ENCODE peak calls at places on chromosomes 3 and 15, in five cellular contexts. Y, H, B, D and K are unnamed samples.

GRCh38 chr15:68821898-68822380 is 1.2 kb upstream of the ANP32A start:
- DNase-seq in Y (no peak), D (peak), H (no peak), B (no peak), K (no peak)

GRCh38 chr15:56215769-56216168 is 27.9 kb downstream of the RFX7 start:
- DNase-seq in H (no peak), B (peak), Y (no peak), D (no peak), K (no peak)

GRCh38 chr3:125496701-125497100 is 23.3 kb downstream of the SNX4 start:
- DNase-seq in D (no peak), H (no peak), B (no peak), Y (no peak), K (no peak)

GRCh38 chr15:99211926-99212325 is 37.5 kb downstream of the TTC23 start:
- DNase-seq in Y (peak), B (peak), D (no peak), H (no peak), K (no peak)

GRCh38 chr15:81327526-81327925 is 3.6 kb upstream of the STARD5 start:
- DNase-seq in Y (peak), D (no peak), B (peak), H (no peak), K (no peak)

GRCh38 chr15:22881739-22882440 is 43.4 kb downstream of the NIPA2 start:
- DNase-seq in B (no peak), H (no peak), D (no peak), Y (no peak), K (no peak)

GRCh38 chr15:54127574-54127973 is 149.3 kb downstream of the UNC13C start:
- DNase-seq in H (no peak), Y (no peak), B (no peak), D (no peak), K (no peak)

GRCh38 chr3:23650371-23651140 is 155.2 kb upstream of the UBE2E1 start:
- DNase-seq in Y (peak), B (peak), D (no peak), H (no peak), K (no peak)

GRCh38 chr15:40348471-40348864 is 2.4 kb upstream of the PHGR1 start:
- DNase-seq in D (no peak), H (no peak), Y (no peak), B (no peak), K (no peak)

GRCh38 chr15:98802187-98802586 is 153.8 kb downstream of the IGF1R start:
- DNase-seq in H (no peak), B (no peak), Y (no peak), D (no peak), K (no peak)

GRCh38 chr3:23580337-23580736 is 225.4 kb upstream of the UBE2E1 start:
- DNase-seq in B (peak), H (no peak), Y (no peak), D (no peak), K (no peak)

GRCh38 chr3:23696842-23697241 is 108.9 kb upstream of the UBE2E1 start:
- DNase-seq in Y (no peak), D (no peak), B (no peak), H (no peak), K (no peak)

GRCh38 chr3:152056987-152057386 is 183.5 kb downstream of the SUCNR1 start:
- DNase-seq in H (no peak), Y (no peak), D (no peak), B (no peak), K (no peak)

GRCh38 chr3:52990637-52991036 is 55.2 kb downstream of the SFMBT1 start:
- DNase-seq in Y (no peak), D (no peak), B (no peak), H (no peak), K (no peak)

GRCh38 chr3:117010316-117010715 is 300.7 kb downstream of the TUSC7 start:
- DNase-seq in B (no peak), Y (no peak), H (no peak), D (no peak), K (no peak)

GRCh38 chr15:44029003-44029402 is 166.1 kb downstream of the FRMD5 start:
- DNase-seq in Y (peak), B (no peak), D (no peak), H (no peak), K (no peak)

GRCh38 chr3:33237439-33237838 is 18.8 kb upstream of the SUSD5 start:
- DNase-seq in D (no peak), Y (no peak), H (no peak), B (no peak), K (no peak)

GRCh38 chr15:55255714-55256113 is 33.9 kb downstream of the RAB27A start:
- DNase-seq in Y (no peak), D (no peak), H (no peak), B (no peak), K (no peak)

GRCh38 chr3:31958721-31959152 is 22.3 kb downstream of the OSBPL10 start:
- DNase-seq in D (no peak), H (no peak), Y (no peak), B (no peak), K (no peak)

GRCh38 chr3:8732413-8732812 is 1.2 kb upstream of the CAV3 start:
- DNase-seq in Y (no peak), H (no peak), D (no peak), B (no peak), K (no peak)

GRCh38 chr3:72436863-72437592 is 411.2 kb downstream of the SHQ1 start:
- DNase-seq in Y (no peak), B (no peak), D (no peak), H (no peak), K (no peak)

GRCh38 chr3:69472093-69472492 is 86.2 kb upstream of the FRMD4B start:
- DNase-seq in D (no peak), H (no peak), B (no peak), Y (no peak), K (no peak)

GRCh38 chr15:55914446-55914845 is 79.0 kb downstream of the NEDD4 start:
- DNase-seq in D (no peak), Y (peak), B (no peak), H (no peak), K (no peak)

GRCh38 chr15:74892313-74892712 is 2.5 kb downstream of the MPI start:
- DNase-seq in H (no peak), D (no peak), Y (no peak), B (no peak), K (no peak)

GRCh38 chr15:71804695-71805470 is 5.5 kb upstream of the NR2E3 start:
- DNase-seq in D (no peak), Y (no peak), B (no peak), H (no peak), K (no peak)

GRCh38 chr3:152389316-152389934 is 120.7 kb downstream of the MBNL1 start:
- DNase-seq in B (no peak), Y (no peak), D (no peak), H (no peak), K (no peak)

DNA sequence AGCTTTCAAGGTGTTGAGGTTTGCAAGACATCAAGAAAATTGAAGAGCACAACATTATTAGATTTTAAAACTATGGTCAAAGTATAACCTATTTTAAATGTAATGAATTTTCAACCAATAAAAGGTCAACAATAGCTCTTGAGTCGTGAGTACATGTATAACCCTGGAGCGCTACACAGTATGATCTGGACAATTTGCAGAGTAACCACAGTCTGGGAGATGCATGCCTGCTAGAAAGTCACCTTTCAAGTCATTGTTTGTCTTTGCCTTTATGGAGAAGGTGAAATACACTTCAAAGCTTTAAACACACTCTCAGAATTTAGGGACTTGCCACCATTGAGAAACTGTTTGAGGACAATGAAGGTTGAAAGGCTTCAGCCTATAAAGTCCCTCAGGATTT is 112.6 kb upstream of the ALCAM start:
- DNase-seq in D (no peak), Y (no peak), B (no peak), H (no peak), K (no peak)
- H3K27ac ChIP-seq in D (no peak), Y (no peak), B (no peak), H (no peak), K (no peak)

GRCh38 chr3:62374375-62374876 is 1.1 kb upstream of the FEZF2 start:
- DNase-seq in D (no peak), Y (no peak), B (peak), H (no peak), K (no peak)
- H3K27ac ChIP-seq in D (no peak), Y (no peak), B (no peak), H (no peak), K (no peak)

GRCh38 chr15:63288778-63289378 is 11.5 kb downstream of the APH1B start:
- DNase-seq in H (no peak), D (peak), Y (peak), B (no peak), K (no peak)
- H3K27ac ChIP-seq in H (no peak), D (no peak), Y (no peak), B (no peak), K (no peak)

GRCh38 chr15:49154359-49154758 is 1.0 kb downstream of the COPS2 start:
- DNase-seq in Y (no peak), D (no peak), B (no peak), H (no peak), K (no peak)
- H3K27ac ChIP-seq in Y (peak), D (peak), B (peak), H (peak), K (no peak)

GRCh38 chr15:59317211-59317610 is 55.5 kb downstream of the MYO1E start:
- DNase-seq in B (no peak), D (no peak), H (no peak), Y (no peak), K (no peak)

GRCh38 chr15:59312199-59312598 is 60.5 kb downstream of the MYO1E start:
- DNase-seq in H (no peak), D (no peak), Y (no peak), B (no peak), K (no peak)

GRCh38 chr15:59315914-59316428 is 56.7 kb downstream of the MYO1E start:
- DNase-seq in B (no peak), H (no peak), D (no peak), Y (no peak), K (no peak)

GRCh38 chr15:59311245-59311644 is 61.4 kb downstream of the MYO1E start:
- DNase-seq in D (no peak), B (no peak), Y (no peak), H (no peak), K (no peak)

DNA sequence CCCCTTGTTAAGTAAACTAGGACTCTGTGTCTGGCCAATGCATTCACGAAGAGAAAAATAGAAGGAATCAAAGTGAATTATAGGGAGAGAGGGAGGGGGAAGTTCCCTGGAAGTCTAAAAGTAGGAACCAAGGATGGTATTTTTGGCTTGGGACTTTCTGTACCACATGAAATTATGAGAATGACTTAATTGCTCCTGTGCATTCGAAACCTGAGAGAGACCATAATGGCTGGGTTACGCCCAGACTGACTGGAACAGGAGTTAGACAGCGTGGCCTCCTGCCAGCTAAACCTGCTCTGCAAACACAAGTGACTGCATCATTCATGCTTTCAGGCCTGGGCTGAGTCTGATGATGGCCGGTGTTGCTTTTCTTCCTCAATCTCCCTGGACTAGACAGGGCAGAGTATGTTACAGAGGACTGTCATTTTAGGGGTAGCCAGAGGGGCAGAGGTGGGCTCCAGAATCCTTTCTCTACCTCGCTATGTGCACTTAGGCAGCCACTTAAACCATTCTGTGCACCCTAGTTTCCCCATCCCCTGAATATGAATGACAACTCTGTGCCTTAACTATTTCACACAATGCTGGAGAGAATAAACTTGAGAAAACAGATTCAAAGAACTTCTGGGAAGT is 58.9 kb downstream of the MYO1E start:
- DNase-seq in Y (no peak), B (no peak), D (peak), H (no peak), K (no peak)
- H3K27ac ChIP-seq in Y (no peak), B (no peak), D (no peak), H (no peak), K (no peak)

DNA sequence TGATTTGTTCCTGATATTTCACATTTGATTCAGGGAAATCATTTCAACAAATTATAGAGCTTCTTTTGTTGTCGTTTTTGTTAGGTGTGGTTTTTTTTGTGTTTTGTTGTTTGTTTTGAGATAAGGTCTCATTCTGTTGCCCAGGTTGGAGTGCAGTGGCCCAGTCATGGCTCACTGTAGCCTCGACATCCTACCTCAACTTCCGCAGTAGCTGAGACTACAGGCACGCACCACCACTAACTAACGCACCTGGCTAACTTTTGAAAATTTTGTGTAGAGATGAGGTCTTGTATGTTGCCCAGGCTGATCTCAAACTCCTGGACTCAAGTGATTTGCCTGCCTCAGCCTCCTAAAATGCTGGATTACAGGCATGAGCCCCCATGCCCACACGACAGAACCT is 177.0 kb downstream of the AKAP13 start:
- DNase-seq in Y (no peak), H (no peak), B (no peak), D (no peak), K (no peak)
- H3K27ac ChIP-seq in Y (no peak), H (no peak), B (no peak), D (no peak), K (no peak)